ENCODE peak calls at places on chromosomes 2 and 18, in five cellular contexts. V is activated CD4-positive, CD25-positive, alpha-beta regulatory T cell treated with anti-CD3 and anti-CD28 coated beads, Interleukin-2, amount 50 U/mL, for 72 hours; F is DMS 273 treated with DMSO at 0.1 percent for 48 hours; G is activated naive CD4-positive, alpha-beta T cell; R is endodermal cell. Q is an unnamed sample.

GRCh38 chr18:77650799-77651385 is 401.2 kb downstream of the GALR1 start:
- DNase-seq in F (peak; percentile 25), G (peak; percentile 27), R (peak; percentile 95), V (peak; percentile 65), Q (peak; percentile 73)

GRCh38 chr2:121309801-121310200 is 24.8 kb upstream of the TFCP2L1 start:
- DNase-seq in F (no peak), V (no peak), G (no peak), R (peak; percentile 79), Q (no peak)

GRCh38 chr2:54503192-54503591 is 47.1 kb downstream of the SPTBN1 start:
- DNase-seq in G (no peak), F (no peak), V (no peak), R (peak; percentile 93), Q (no peak)

GRCh38 chr18:13452448-13452811 is 233.9 kb downstream of the LDLRAD4 start:
- DNase-seq in V (no peak), G (no peak), R (peak; percentile 82), F (no peak), Q (peak; percentile 83)

GRCh38 chr18:58268849-58269248 is 224.8 kb downstream of the NEDD4L start:
- DNase-seq in G (no peak), F (no peak), R (peak; percentile 42), V (no peak), Q (peak; percentile 68)

GRCh38 chr2:27379840-27380625 is 501 bp downstream of the ZNF513 start:
- DNase-seq in V (peak; percentile 73), G (peak; percentile 43), R (peak; percentile 65), F (no peak), Q (no peak)

GRCh38 chr2:63477686-63478085 is 110.6 kb downstream of the WDPCP start:
- DNase-seq in V (no peak), G (no peak), R (no peak), F (no peak), Q (no peak)

GRCh38 chr2:17759805-17760204 is 5.9 kb downstream of the GEN1 start:
- DNase-seq in V (no peak), R (no peak), F (no peak), G (no peak), Q (no peak)

GRCh38 chr2:236862961-236863728 is 222.5 kb upstream of the COPS8 start:
- DNase-seq in G (no peak), R (no peak), F (no peak), V (no peak), Q (peak; percentile 94)

GRCh38 chr2:26885651-26886329 is 37.9 kb downstream of the DPYSL5 start:
- DNase-seq in G (no peak), R (no peak), V (no peak), F (no peak), Q (no peak)

GRCh38 chr2:52919668-52920067 is 847.9 kb upstream of the CHAC2 start:
- DNase-seq in G (no peak), V (no peak), F (no peak), R (no peak), Q (no peak)

GRCh38 chr2:241189856-241190201 is 1.4 kb downstream of the ANO7 start:
- DNase-seq in R (peak; percentile 41), G (no peak), V (no peak), F (no peak), Q (no peak)

GRCh38 chr2:66301073-66301766 is 133.7 kb upstream of the MEIS1 start:
- DNase-seq in F (no peak), R (no peak), V (no peak), G (no peak), Q (no peak)

GRCh38 chr2:130872276-130873125 is 35.8 kb downstream of the ARHGEF4 start:
- DNase-seq in G (no peak), V (no peak), R (peak; percentile 48), F (no peak), Q (no peak)

GRCh38 chr2:25331686-25332365 is 9.9 kb downstream of the DNMT3A start:
- DNase-seq in V (no peak), R (no peak), G (no peak), F (no peak), Q (no peak)

GRCh38 chr18:31683968-31684278 is 458 bp downstream of the B4GALT6 start:
- DNase-seq in R (no peak), F (no peak), V (no peak), G (no peak), Q (no peak)

GRCh38 chr2:240507060-240507777 is 50.6 kb downstream of the ANKMY1 start:
- DNase-seq in G (no peak), F (no peak), V (peak; percentile 21), R (peak; percentile 34), Q (no peak)

GRCh38 chr2:184053326-184053725 is 545.0 kb upstream of the ZNF804A start:
- DNase-seq in V (no peak), G (no peak), F (no peak), R (no peak), Q (no peak)

GRCh38 chr18:23337599-23338444 is 115.3 kb upstream of the RIOK3 start:
- DNase-seq in V (no peak), F (peak; percentile 8), R (no peak), G (no peak), Q (no peak)

GRCh38 chr2:170817999-170818293 is 1.3 kb downstream of the GAD1 start:
- DNase-seq in V (no peak), F (no peak), G (no peak), R (no peak), Q (peak; percentile 35)

GRCh38 chr2:2828774-2829368 is 497.8 kb upstream of the MYT1L start:
- DNase-seq in V (no peak), F (no peak), G (no peak), R (peak; percentile 43), Q (no peak)

GRCh38 chr18:78929502-78929901 is 50.1 kb upstream of the SALL3 start:
- DNase-seq in G (no peak), R (no peak), F (no peak), V (no peak), Q (no peak)

GRCh38 chr2:2791606-2792005 is 460.5 kb upstream of the MYT1L start:
- DNase-seq in G (no peak), F (no peak), R (no peak), V (no peak), Q (no peak)

GRCh38 chr2:32559136-32559535 is 68.7 kb upstream of the TTC27 start:
- DNase-seq in R (no peak), F (no peak), G (no peak), V (no peak), Q (no peak)

GRCh38 chr18:57475408-57475807 is 40.2 kb downstream of the ONECUT2 start:
- DNase-seq in G (no peak), F (no peak), R (no peak), V (no peak), Q (no peak)

GRCh38 chr18:3093624-3094354 is 80.8 kb upstream of the LPIN2 start:
- DNase-seq in F (no peak), V (no peak), R (no peak), G (no peak), Q (no peak)

GRCh38 chr2:186589733-186590537 is at the start of gene ITGAV:
- DNase-seq in G (peak; percentile 63), V (peak; percentile 81), R (peak; percentile 97), F (peak; percentile 68), Q (peak; percentile 93)